ENCODE peak calls at places on chromosome 3, in five cellular contexts. N is HepG2, W is GM12878, E is WTC11, A is H1. T is an unnamed sample.

GRCh38 chr3:25751048-25751447 is 32.2 kb downstream of the NGLY1 start:
- DNase-seq in N (no peak), W (no peak), E (no peak), A (no peak), T (no peak)

GRCh38 chr3:8509961-8510360 is 8.3 kb downstream of the LMCD1 start:
- DNase-seq in N (no peak), W (no peak), E (no peak), A (no peak), T (no peak)

GRCh38 chr3:27095588-27096222 is 273.5 kb downstream of the NEK10 start:
- DNase-seq in N (no peak), W (no peak), E (no peak), A (no peak), T (no peak)

GRCh38 chr3:41236198-41236597 is 36.9 kb downstream of the CTNNB1 start:
- DNase-seq in N (no peak), W (no peak), E (no peak), A (no peak), T (no peak)

GRCh38 chr3:9770276-9770812 is 597 bp upstream of the CAMK1 start:
- DNase-seq in N (peak; percentile 74), W (no peak), E (no peak), A (no peak), T (no peak)

GRCh38 chr3:155791190-155791589 is 14.9 kb downstream of the C3orf33 start:
- DNase-seq in N (no peak), W (no peak), E (no peak), A (no peak), T (no peak)

GRCh38 chr3:38558864-38559263 is 62.7 kb downstream of the EXOG start:
- DNase-seq in N (no peak), W (no peak), E (no peak), A (no peak), T (no peak)

GRCh38 chr3:16837602-16838001 is 47.2 kb upstream of the PLCL2 start:
- DNase-seq in N (no peak), W (no peak), E (no peak), A (no peak), T (no peak)

GRCh38 chr3:54837964-54838363 is 89.9 kb downstream of the LRTM1 start:
- DNase-seq in N (no peak), W (no peak), E (no peak), A (no peak), T (no peak)
- TF ChIP-seq ATF2 in N (no peak), W (no peak), E (no peak), A (no peak), T (no peak)

GRCh38 chr3:57706462-57706861 is 13.6 kb upstream of the DENND6A start:
- DNase-seq in N (no peak), W (no peak), E (no peak), A (no peak), T (no peak)
- TF ChIP-seq ATF2 in N (no peak), W (no peak), E (no peak), A (no peak), T (no peak)

GRCh38 chr3:47006145-47006651 is 26.7 kb downstream of the NBEAL2 start:
- DNase-seq in N (no peak), W (no peak), E (no peak), A (no peak), T (no peak)
- TF ChIP-seq ATF2 in N (no peak), W (no peak), E (no peak), A (no peak), T (no peak)

GRCh38 chr3:187567741-187568140 is 102.5 kb downstream of the SST start:
- DNase-seq in N (peak; percentile 7), W (no peak), E (no peak), A (no peak), T (no peak)

GRCh38 chr3:187567026-187567425 is 103.2 kb downstream of the SST start:
- DNase-seq in N (no peak), W (no peak), E (no peak), A (no peak), T (no peak)

GRCh38 chr3:187571701-187572100 is 98.5 kb downstream of the SST start:
- DNase-seq in N (no peak), W (no peak), E (no peak), A (no peak), T (no peak)

GRCh38 chr3:187565701-187566100 is 104.5 kb downstream of the SST start:
- DNase-seq in N (no peak), W (no peak), E (no peak), A (no peak), T (no peak)

GRCh38 chr3:187568171-187568570 is 102.0 kb downstream of the SST start:
- DNase-seq in N (no peak), W (no peak), E (no peak), A (no peak), T (no peak)
- TF ChIP-seq ATF2 in N (no peak), W (no peak), E (no peak), A (no peak), T (no peak)

DNA sequence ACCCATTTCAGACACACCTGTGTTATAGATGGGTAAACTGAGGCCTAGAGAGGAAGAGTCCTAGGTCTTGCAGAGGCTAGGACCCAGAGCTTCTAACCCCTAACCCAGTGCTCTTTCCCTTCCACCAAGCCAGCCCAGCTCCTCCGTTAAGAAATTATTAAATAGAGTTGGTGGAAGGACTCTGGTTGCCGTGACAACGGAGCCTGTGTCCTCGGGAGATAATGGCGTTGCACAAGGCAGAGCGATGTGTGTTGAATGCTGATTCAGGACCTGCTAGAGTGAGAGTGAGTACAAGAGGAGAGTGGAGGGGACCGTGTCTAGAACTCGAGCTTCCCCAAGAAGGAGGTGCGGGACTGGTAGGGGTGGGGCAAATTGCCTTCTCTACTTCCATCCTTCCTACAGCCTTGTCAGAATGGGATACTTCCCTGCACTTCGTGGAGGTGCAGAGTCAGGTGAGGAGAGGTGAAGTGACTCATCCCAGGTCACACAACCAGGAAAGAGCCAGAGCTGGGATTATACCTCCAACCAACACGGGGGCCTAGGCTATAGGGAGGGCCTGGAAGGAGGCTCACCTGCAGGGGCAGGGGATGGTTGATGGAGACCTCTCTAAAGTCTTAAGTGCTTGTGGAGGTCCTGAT is 8.6 kb downstream of the SLC6A1 start:
- DNase-seq in N (peak; percentile 16), W (no peak), E (no peak), A (no peak), T (no peak)
- TF ChIP-seq ATF2 in N (no peak), W (no peak), E (no peak), A (no peak), T (no peak)

DNA sequence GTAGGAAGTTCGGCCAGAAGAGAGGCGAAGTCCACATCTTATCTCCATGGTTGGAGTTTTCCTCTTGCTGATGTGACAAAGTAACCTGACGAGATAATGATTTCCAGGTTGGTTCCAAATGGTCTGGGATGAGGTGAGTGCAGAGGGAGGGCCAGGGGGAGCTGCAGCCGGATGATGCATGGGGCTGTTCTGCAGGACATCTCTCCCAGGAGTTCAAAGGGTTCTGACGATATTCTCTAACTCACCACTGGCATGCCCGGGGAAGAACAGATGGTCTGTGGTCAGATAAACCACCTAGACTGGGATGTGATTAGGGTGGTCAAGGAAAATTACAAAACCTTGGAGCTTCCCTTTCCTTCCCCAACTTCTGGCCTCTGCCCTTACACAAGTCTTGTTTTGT is 83.3 kb upstream of the WNT5A start:
- DNase-seq in N (no peak), W (no peak), E (no peak), A (no peak), T (no peak)
- TF ChIP-seq ATF2 in N (no peak), W (no peak), E (no peak), A (no peak), T (no peak)

GRCh38 chr3:183818706-183819624 is 6.4 kb downstream of the MAP6D1 start:
- DNase-seq in N (no peak), W (no peak), E (no peak), A (no peak), T (no peak)
- TF ChIP-seq ATF2 in N (no peak), W (no peak), E (no peak), A (no peak), T (no peak)

T was measured in K562.